ENCODE peak calls at places on chromosomes 1 and 21, in four cellular contexts. One of them, this sample, is unnamed. For H3K4me1, the result is how much of the 10 kb centered on the place peaks cover.

GRCh38 chr1:6922096-6922931 is 137.1 kb downstream of the CAMTA1 start:
- DNase-seq in sigmoid colon: peak
- DNase-seq in H1: no peak
- DNase-seq in suprapubic skin: no peak
- DNase-seq in this sample: no peak

GRCh38 chr1:208551609-208552008 is 307.4 kb upstream of the PLXNA2 start:
- DNase-seq in H1: no peak
- DNase-seq in suprapubic skin: no peak
- DNase-seq in sigmoid colon: no peak
- DNase-seq in this sample: no peak

GRCh38 chr1:59029768-59030167 is 245.9 kb upstream of the JUN start:
- DNase-seq in H1: no peak
- DNase-seq in sigmoid colon: no peak
- DNase-seq in suprapubic skin: no peak
- DNase-seq in this sample: no peak

GRCh38 chr1:96845464-96845863 is 123.9 kb downstream of the PTBP2 start:
- DNase-seq in H1: peak
- DNase-seq in suprapubic skin: no peak
- DNase-seq in sigmoid colon: no peak
- DNase-seq in this sample: no peak

GRCh38 chr1:47387921-47388509 is 28.1 kb upstream of the FOXE3 start:
- DNase-seq in suprapubic skin: no peak
- DNase-seq in sigmoid colon: no peak
- DNase-seq in H1: no peak
- DNase-seq in this sample: no peak

GRCh38 chr1:151680812-151681211 is 35.8 kb downstream of the CELF3 start:
- DNase-seq in sigmoid colon: no peak
- DNase-seq in suprapubic skin: no peak
- DNase-seq in H1: no peak
- DNase-seq in this sample: no peak

GRCh38 chr21:15365751-15366392 is 301.1 kb upstream of the NRIP1 start:
- DNase-seq in suprapubic skin: no peak
- DNase-seq in H1: no peak
- DNase-seq in sigmoid colon: no peak
- DNase-seq in this sample: no peak

GRCh38 chr1:54409156-54410142 is 3.3 kb upstream of the SSBP3 start:
- DNase-seq in H1: no peak
- DNase-seq in sigmoid colon: no peak
- DNase-seq in suprapubic skin: no peak
- DNase-seq in this sample: no peak

GRCh38 chr1:23558140-23558871 is 995 bp downstream of the ID3 start:
- DNase-seq in H1: no peak
- DNase-seq in sigmoid colon: peak
- DNase-seq in suprapubic skin: no peak
- DNase-seq in this sample: no peak

GRCh38 chr1:176271572-176271971 is 64.5 kb upstream of the COP1 start:
- DNase-seq in suprapubic skin: no peak
- DNase-seq in H1: no peak
- DNase-seq in sigmoid colon: no peak
- DNase-seq in this sample: no peak

GRCh38 chr1:146012703-146013565 is 8.6 kb downstream of the HJV start:
- DNase-seq in sigmoid colon: peak
- DNase-seq in suprapubic skin: no peak
- DNase-seq in H1: no peak
- DNase-seq in this sample: no peak

GRCh38 chr1:167483790-167484189 is 34.5 kb downstream of the CD247 start:
- DNase-seq in H1: no peak
- DNase-seq in sigmoid colon: peak
- DNase-seq in suprapubic skin: no peak
- DNase-seq in this sample: no peak

GRCh38 chr1:21436488-21437340 is 3.2 kb upstream of the NBPF3 start:
- DNase-seq in suprapubic skin: no peak
- DNase-seq in H1: peak
- DNase-seq in sigmoid colon: no peak
- DNase-seq in this sample: no peak

GRCh38 chr1:109896681-109897080 is 14.0 kb upstream of the CSF1 start:
- DNase-seq in H1: no peak
- DNase-seq in sigmoid colon: no peak
- DNase-seq in suprapubic skin: no peak
- DNase-seq in this sample: no peak

GRCh38 chr1:116508090-116508983 is 62.5 kb downstream of the CD58 start:
- DNase-seq in H1: no peak
- DNase-seq in suprapubic skin: no peak
- DNase-seq in sigmoid colon: no peak
- DNase-seq in this sample: peak

GRCh38 chr1:206814716-206815341 is 42.5 kb upstream of the IL10 start:
- DNase-seq in suprapubic skin: no peak
- DNase-seq in H1: no peak
- DNase-seq in sigmoid colon: no peak
- DNase-seq in this sample: no peak

GRCh38 chr1:6724517-6725141 is 23.0 kb upstream of the DNAJC11 start:
- DNase-seq in suprapubic skin: no peak
- DNase-seq in sigmoid colon: no peak
- DNase-seq in H1: no peak
- DNase-seq in this sample: no peak

GRCh38 chr1:145891587-145892485 is 6.2 kb upstream of the ANKRD35 start:
- DNase-seq in sigmoid colon: peak
- DNase-seq in H1: peak
- DNase-seq in suprapubic skin: peak
- DNase-seq in this sample: peak

GRCh38 chr1:172966844-172967540 is 83.7 kb downstream of the TNFSF18 start:
- DNase-seq in suprapubic skin: no peak
- DNase-seq in H1: no peak
- DNase-seq in sigmoid colon: no peak
- DNase-seq in this sample: no peak

GRCh38 chr1:234845097-234845660 is 235.2 kb upstream of the IRF2BP2 start:
- DNase-seq in sigmoid colon: no peak
- DNase-seq in suprapubic skin: no peak
- DNase-seq in H1: no peak
- DNase-seq in this sample: no peak

GRCh38 chr1:196029410-196029809 is 578.8 kb downstream of the KCNT2 start:
- DNase-seq in H1: no peak
- DNase-seq in sigmoid colon: no peak
- DNase-seq in suprapubic skin: no peak
- DNase-seq in this sample: no peak

GRCh38 chr1:59692591-59692990 is 122.2 kb upstream of the HOOK1 start:
- DNase-seq in suprapubic skin: no peak
- DNase-seq in sigmoid colon: no peak
- DNase-seq in H1: no peak
- DNase-seq in this sample: peak

GRCh38 chr1:145926706-145927072 is 595 bp downstream of the RBM8A start:
- DNase-seq in H1: no peak
- DNase-seq in sigmoid colon: no peak
- DNase-seq in suprapubic skin: no peak
- DNase-seq in this sample: no peak

GRCh38 chr1:79974659-79975058 is 968.1 kb upstream of the ADGRL4 start:
- DNase-seq in sigmoid colon: no peak
- DNase-seq in H1: peak
- DNase-seq in suprapubic skin: no peak
- DNase-seq in this sample: no peak

GRCh38 chr21:27240901-27241300 is 274.0 kb upstream of the ADAMTS5 start:
- DNase-seq in sigmoid colon: no peak
- DNase-seq in suprapubic skin: no peak
- DNase-seq in H1: no peak
- DNase-seq in this sample: no peak

GRCh38 chr1:156119503-156120209 is 5.1 kb downstream of the LMNA start:
- DNase-seq in H1: no peak
- DNase-seq in suprapubic skin: no peak
- DNase-seq in sigmoid colon: peak
- DNase-seq in this sample: no peak

GRCh38 chr21:30563072-30563471 is 2.0 kb upstream of the KRTAP19-7 start:
- DNase-seq in H1: no peak
- DNase-seq in suprapubic skin: no peak
- DNase-seq in sigmoid colon: no peak
- DNase-seq in this sample: no peak

GRCh38 chr1:160094291-160094625 is 4.2 kb downstream of the IGSF8 start:
- DNase-seq in suprapubic skin: no peak
- DNase-seq in H1: no peak
- DNase-seq in sigmoid colon: no peak
- DNase-seq in this sample: no peak

GRCh38 chr1:117605164-117605810 is 561 bp upstream of the TENT5C start:
- DNase-seq in H1: no peak
- DNase-seq in suprapubic skin: no peak
- DNase-seq in sigmoid colon: peak
- DNase-seq in this sample: no peak

GRCh38 chr21:40845621-40846020 is 1.3 kb downstream of the DSCAM start:
- DNase-seq in sigmoid colon: no peak
- DNase-seq in H1: no peak
- DNase-seq in suprapubic skin: no peak
- DNase-seq in this sample: peak

GRCh38 chr21:34671891-34672290 is 3.1 kb downstream of the CLIC6 start:
- DNase-seq in H1: no peak
- DNase-seq in suprapubic skin: no peak
- DNase-seq in sigmoid colon: no peak
- DNase-seq in this sample: no peak

GRCh38 chr21:34670220-34670961 is 1.6 kb downstream of the CLIC6 start:
- DNase-seq in H1: peak
- DNase-seq in sigmoid colon: no peak
- DNase-seq in suprapubic skin: no peak
- DNase-seq in this sample: no peak

GRCh38 chr21:34669149-34669879 is 520 bp downstream of the CLIC6 start:
- DNase-seq in H1: peak
- DNase-seq in sigmoid colon: no peak
- DNase-seq in suprapubic skin: no peak
- DNase-seq in this sample: no peak

GRCh38 chr21:34673006-34673405 is 4.2 kb downstream of the CLIC6 start:
- DNase-seq in H1: no peak
- DNase-seq in sigmoid colon: no peak
- DNase-seq in suprapubic skin: no peak
- DNase-seq in this sample: no peak

GRCh38 chr21:34670962-34671348 is 2.2 kb downstream of the CLIC6 start:
- DNase-seq in suprapubic skin: no peak
- DNase-seq in H1: no peak
- DNase-seq in sigmoid colon: no peak
- DNase-seq in this sample: no peak
- TF ChIP-seq CTCF in suprapubic skin: no peak
- TF ChIP-seq CTCF in H1: no peak
- TF ChIP-seq CTCF in sigmoid colon: no peak
- TF ChIP-seq CTCF in this sample: no peak

GRCh38 chr1:111648826-111649225 is 29.2 kb downstream of the RAP1A start:
- DNase-seq in suprapubic skin: no peak
- DNase-seq in H1: no peak
- DNase-seq in sigmoid colon: no peak
- DNase-seq in this sample: no peak
- TF ChIP-seq EP300 in suprapubic skin: no peak
- TF ChIP-seq EP300 in H1: no peak
- TF ChIP-seq EP300 in sigmoid colon: no peak
- TF ChIP-seq EP300 in this sample: no peak

GRCh38 chr1:70090146-70090545 is 115.2 kb downstream of the LRRC40 start:
- DNase-seq in H1: no peak
- DNase-seq in sigmoid colon: no peak
- DNase-seq in suprapubic skin: no peak
- DNase-seq in this sample: no peak
- H3K4me1 ChIP-seq in H1: under half
- H3K4me1 ChIP-seq in sigmoid colon: under half
- H3K4me1 ChIP-seq in suprapubic skin: under half
- H3K4me1 ChIP-seq in this sample: under half

GRCh38 chr1:52825868-52826267 is 16.7 kb upstream of the ZYG11A start:
- DNase-seq in H1: no peak
- DNase-seq in suprapubic skin: no peak
- DNase-seq in sigmoid colon: no peak
- DNase-seq in this sample: no peak
- TF ChIP-seq CTCF in H1: no peak
- TF ChIP-seq CTCF in suprapubic skin: no peak
- TF ChIP-seq CTCF in sigmoid colon: no peak
- TF ChIP-seq CTCF in this sample: no peak

This sample was measured in esophagus muscularis mucosa.